ENCODE peak calls at places on chromosomes 7 and 10, in five cellular contexts. R is islet precursor cell; G is NCI-H1417; Z is activated CD8-positive, alpha-beta memory T cell treated with anti-CD3 and anti-CD28 coated beads for 24 hours; O is CD8-positive, alpha-beta T cell. J is an unnamed sample.

GRCh38 chr7:80372415-80372814 is 139.4 kb downstream of the GNAT3 start:
- DNase-seq in O (no peak), Z (no peak), R (no peak), G (no peak), J (no peak)

GRCh38 chr10:100612601-100613595 is 77.2 kb downstream of the HIF1AN start:
- DNase-seq in O (no peak), G (no peak), R (no peak), Z (peak), J (no peak)

GRCh38 chr10:50807851-50808776 is 68.4 kb downstream of the ASAH2B start:
- DNase-seq in Z (no peak), O (no peak), G (no peak), R (peak), J (no peak)

GRCh38 chr10:31961264-31961663 is 32.6 kb upstream of the ARHGAP12 start:
- DNase-seq in Z (no peak), G (peak), R (no peak), O (no peak), J (peak)

GRCh38 chr7:100503350-100503735 is 19.6 kb downstream of the NYAP1 start:
- DNase-seq in O (no peak), G (no peak), R (peak), Z (no peak), J (no peak)

GRCh38 chr7:37419496-37419895 is 29.2 kb downstream of the ELMO1 start:
- DNase-seq in R (no peak), G (no peak), O (no peak), Z (no peak), J (no peak)

GRCh38 chr7:39219869-39220268 is 242.2 kb downstream of the POU6F2 start:
- DNase-seq in Z (no peak), G (no peak), O (no peak), R (no peak), J (no peak)

GRCh38 chr10:103663802-103664201 is 170.3 kb downstream of the NEURL1 start:
- DNase-seq in G (peak), O (no peak), R (no peak), Z (no peak), J (peak)

GRCh38 chr10:49608166-49608758 is 1.8 kb upstream of the SLC18A3 start:
- DNase-seq in Z (no peak), G (no peak), R (peak), O (no peak), J (no peak)

GRCh38 chr7:2117681-2118045 is 115.1 kb downstream of the MAD1L1 start:
- DNase-seq in G (no peak), R (no peak), Z (no peak), O (no peak), J (no peak)

GRCh38 chr10:34575882-34576281 is 239.2 kb downstream of the PARD3 start:
- DNase-seq in Z (no peak), R (no peak), O (no peak), G (no peak), J (no peak)

GRCh38 chr7:77467453-77467852 is 51.3 kb upstream of the GSAP start:
- DNase-seq in O (no peak), Z (no peak), R (no peak), G (no peak), J (no peak)

GRCh38 chr7:122674502-122674901 is 24.4 kb downstream of the RNF133 start:
- DNase-seq in O (no peak), R (no peak), Z (no peak), G (no peak), J (peak)

GRCh38 chr7:143395187-143396149 is 13.2 kb downstream of the EPHA1 start:
- DNase-seq in Z (no peak), O (no peak), R (peak), G (no peak), J (peak)

GRCh38 chr7:91567111-91568012 is 303.1 kb downstream of the FZD1 start:
- DNase-seq in G (no peak), O (no peak), R (no peak), Z (no peak), J (no peak)

GRCh38 chr10:77228559-77228958 is 409.0 kb downstream of the KCNMA1 start:
- DNase-seq in O (no peak), R (no peak), G (peak), Z (no peak), J (no peak)

GRCh38 chr7:125567686-125568085 is 638.1 kb upstream of the POT1 start:
- DNase-seq in R (no peak), O (no peak), Z (no peak), G (no peak), J (no peak)

GRCh38 chr10:100043796-100044195 is 34.0 kb upstream of the DNMBP start:
- DNase-seq in R (peak), G (no peak), Z (no peak), O (no peak), J (no peak)

GRCh38 chr10:43237631-43238446 is 29.0 kb downstream of the RASGEF1A start:
- DNase-seq in O (no peak), Z (peak), G (no peak), R (peak), J (no peak)

J was measured in stomach.